ENCODE peak calls at places on chromosomes 5 and 9, in four cellular contexts. Z, A, D and O are unnamed samples.

GRCh38 chr9:129278391-129279237 is 100.6 kb upstream of the IER5L start:
- DNase-seq in D (peak), Z (peak), A (peak), O (peak)

GRCh38 chr9:136791466-136792276 is 527 bp downstream of the TMEM141 start:
- DNase-seq in A (peak), D (peak), Z (peak), O (peak)

GRCh38 chr5:60598424-60598823 is 101.5 kb downstream of the DEPDC1B start:
- DNase-seq in D (no peak), Z (no peak), A (no peak), O (no peak)

GRCh38 chr5:96434201-96434645 is 1.2 kb upstream of the PCSK1 start:
- DNase-seq in D (no peak), A (peak), Z (peak), O (no peak)

GRCh38 chr9:123318961-123319421 is 37.0 kb upstream of the CRB2 start:
- DNase-seq in A (no peak), D (no peak), Z (no peak), O (no peak)

GRCh38 chr9:33112099-33112498 is 35.6 kb upstream of the SMU1 start:
- DNase-seq in D (no peak), A (no peak), Z (no peak), O (no peak)

GRCh38 chr5:143231973-143232812 is 171.3 kb downstream of the NR3C1 start:
- DNase-seq in D (no peak), Z (no peak), A (no peak), O (no peak)

GRCh38 chr5:125829349-125829748 is 593.9 kb upstream of the GRAMD2B start:
- DNase-seq in A (no peak), D (no peak), Z (no peak), O (no peak)

GRCh38 chr5:69343083-69343482 is 10.5 kb upstream of the CCDC125 start:
- DNase-seq in D (no peak), A (no peak), Z (no peak), O (no peak)

GRCh38 chr5:127029513-127030258 is 672 bp downstream of the MARCHF3 start:
- DNase-seq in D (peak), A (peak), Z (peak), O (peak)

GRCh38 chr9:88462191-88462590 is 72.8 kb upstream of the NXNL2 start:
- DNase-seq in A (no peak), Z (no peak), D (no peak), O (no peak)

GRCh38 chr5:90133941-90134340 is 275.6 kb downstream of the CETN3 start:
- DNase-seq in A (no peak), Z (no peak), D (no peak), O (no peak)

GRCh38 chr5:90134892-90135291 is 274.7 kb downstream of the CETN3 start:
- DNase-seq in D (peak), A (peak), Z (peak), O (no peak)

GRCh38 chr5:90134381-90134780 is 275.2 kb downstream of the CETN3 start:
- DNase-seq in D (no peak), A (no peak), Z (no peak), O (no peak)

GRCh38 chr5:90136952-90137528 is 272.5 kb downstream of the CETN3 start:
- DNase-seq in Z (no peak), A (no peak), D (no peak), O (no peak)

GRCh38 chr5:90135979-90136378 is 273.6 kb downstream of the CETN3 start:
- DNase-seq in Z (peak), D (peak), A (peak), O (no peak)
- TF ChIP-seq CTCF in Z (peak), D (no peak), A (peak), O (no peak)

GRCh38 chr5:24491482-24491881 is 153.3 kb downstream of the CDH10 start:
- DNase-seq in D (no peak), Z (no peak), A (no peak), O (no peak)

GRCh38 chr5:24487371-24487770 is 157.4 kb downstream of the CDH10 start:
- DNase-seq in Z (no peak), A (no peak), D (no peak), O (no peak)

DNA sequence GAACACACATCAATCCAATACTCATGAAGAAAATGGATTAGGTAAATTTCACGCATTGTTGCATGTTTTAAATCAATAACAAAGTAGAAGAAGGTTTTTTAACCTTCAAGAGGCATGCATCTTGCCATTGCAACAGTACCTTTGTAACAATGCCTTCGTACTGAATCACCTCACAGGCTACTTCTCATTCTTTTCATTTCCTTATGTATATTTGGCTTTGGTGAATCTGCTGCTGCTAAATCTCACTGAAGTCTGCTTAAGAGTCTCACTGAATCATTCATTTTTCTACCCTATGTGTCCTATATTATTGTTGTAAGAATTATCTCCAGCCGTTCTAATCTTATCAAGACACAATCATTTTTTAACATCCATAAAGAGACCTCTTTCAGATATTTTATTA is 152.5 kb downstream of the CDH10 start:
- DNase-seq in Z (no peak), D (no peak), A (no peak), O (no peak)
- H3K27ac ChIP-seq in Z (no peak), D (no peak), A (no peak), O (no peak)

GRCh38 chr5:989961-990530 is 18.6 kb upstream of the NKD2 start:
- DNase-seq in A (peak), Z (peak), D (peak), O (no peak)
- TF ChIP-seq CTCF in A (no peak), Z (no peak), D (no peak), O (no peak)

GRCh38 chr5:89989831-89990230 is 419.7 kb downstream of the CETN3 start:
- DNase-seq in Z (no peak), D (no peak), A (no peak), O (no peak)
- H3K27ac ChIP-seq in Z (no peak), D (peak), A (no peak), O (no peak)

GRCh38 chr5:138466058-138466899 is 1.0 kb downstream of the EGR1 start:
- DNase-seq in A (peak), Z (peak), D (peak), O (no peak)

GRCh38 chr5:138464018-138464387 is 1.3 kb upstream of the EGR1 start:
- DNase-seq in D (peak), A (peak), Z (peak), O (peak)

GRCh38 chr5:138465288-138466057 is at the start of gene EGR1:
- DNase-seq in D (peak), A (peak), Z (peak), O (peak)

GRCh38 chr5:138463335-138464017 is 1.8 kb upstream of the EGR1 start:
- DNase-seq in Z (peak), A (no peak), D (peak), O (no peak)

GRCh38 chr5:138464388-138465287 is 641 bp upstream of the EGR1 start:
- DNase-seq in A (peak), Z (peak), D (peak), O (peak)
- TF ChIP-seq CTCF in A (no peak), Z (peak), D (peak), O (peak)